ENCODE peak calls at places on chromosome 16, in six cellular contexts. One of them, this sample, is unnamed.

GRCh38 chr16:54173489-54173888 is 113.1 kb downstream of the IRX3 start:
- DNase-seq in HuH-7.5: no peak
- DNase-seq in NCI-H1436: no peak
- DNase-seq in GM13977: no peak
- DNase-seq in AG09319: no peak
- DNase-seq in frontal cortex: no peak
- DNase-seq in this sample: no peak

GRCh38 chr16:23786964-23787571 is 32.2 kb downstream of the CHP2 start:
- DNase-seq in frontal cortex: no peak
- DNase-seq in NCI-H1436: no peak
- DNase-seq in AG09319: no peak
- DNase-seq in GM13977: no peak
- DNase-seq in HuH-7.5: no peak
- DNase-seq in this sample: no peak

GRCh38 chr16:85037050-85037410 is 9.4 kb downstream of the KIAA0513 start:
- DNase-seq in HuH-7.5: no peak
- DNase-seq in frontal cortex: no peak
- DNase-seq in GM13977: no peak
- DNase-seq in AG09319: no peak
- DNase-seq in NCI-H1436: no peak
- DNase-seq in this sample: no peak

GRCh38 chr16:10880609-10881452 is 3.8 kb downstream of the CIITA start:
- DNase-seq in NCI-H1436: no peak
- DNase-seq in frontal cortex: no peak
- DNase-seq in GM13977: no peak
- DNase-seq in HuH-7.5: no peak
- DNase-seq in AG09319: no peak
- DNase-seq in this sample: no peak

GRCh38 chr16:57619606-57620315 is 8.7 kb upstream of the ADGRG1 start:
- DNase-seq in HuH-7.5: no peak
- DNase-seq in AG09319: no peak
- DNase-seq in frontal cortex: no peak
- DNase-seq in GM13977: no peak
- DNase-seq in NCI-H1436: peak; percentile 12
- DNase-seq in this sample: no peak

GRCh38 chr16:15691046-15691445 is 41.0 kb downstream of the NDE1 start:
- DNase-seq in HuH-7.5: no peak
- DNase-seq in AG09319: no peak
- DNase-seq in NCI-H1436: no peak
- DNase-seq in GM13977: no peak
- DNase-seq in frontal cortex: no peak
- DNase-seq in this sample: no peak

GRCh38 chr16:50209548-50210265 is 56.6 kb downstream of the TENT4B start:
- DNase-seq in GM13977: no peak
- DNase-seq in HuH-7.5: no peak
- DNase-seq in AG09319: no peak
- DNase-seq in frontal cortex: no peak
- DNase-seq in NCI-H1436: no peak
- DNase-seq in this sample: no peak

GRCh38 chr16:87017388-87018012 is 299.7 kb downstream of the C16orf95 start:
- DNase-seq in AG09319: peak; percentile 49
- DNase-seq in GM13977: no peak
- DNase-seq in frontal cortex: no peak
- DNase-seq in NCI-H1436: no peak
- DNase-seq in HuH-7.5: peak; percentile 42
- DNase-seq in this sample: no peak